ENCODE peak calls at places on chromosomes 3 and 15, in five cellular contexts. D is mesendoderm, N is sigmoid colon, B is psoas muscle, O is thyroid gland. A is an unnamed sample.

GRCh38 chr3:53255775-53256703 is at the start of gene TKT:
- DNase-seq in D (peak; percentile 96), N (peak; percentile 93), B (peak; percentile 91), O (peak; percentile 89), A (peak; percentile 89)

GRCh38 chr15:89794627-89795241 is 18.6 kb downstream of the MESP2 start:
- DNase-seq in D (no peak), N (no peak), B (no peak), O (peak; percentile 44), A (peak; percentile 54)

GRCh38 chr3:65226287-65226686 is 538.5 kb upstream of the ADAMTS9 start:
- DNase-seq in D (no peak), N (no peak), B (no peak), O (no peak), A (no peak)

GRCh38 chr3:31936661-31937060 is 44.4 kb downstream of the OSBPL10 start:
- DNase-seq in D (peak; percentile 88), N (no peak), B (no peak), O (no peak), A (no peak)

GRCh38 chr3:21484323-21485154 is 266.5 kb downstream of the ZNF385D start:
- DNase-seq in D (peak; percentile 95), N (no peak), B (no peak), O (peak; percentile 72), A (peak; percentile 11)

GRCh38 chr3:197151562-197151961 is 121.9 kb upstream of the MELTF start:
- DNase-seq in D (no peak), N (no peak), B (peak; percentile 59), O (peak; percentile 53), A (no peak)

GRCh38 chr3:58369876-58370275 is 37.2 kb downstream of the PXK start:
- DNase-seq in D (no peak), N (no peak), B (no peak), O (no peak), A (no peak)

GRCh38 chr15:22226034-22226790 is 145.9 kb downstream of the OR4M2 start:
- DNase-seq in D (no peak), N (peak; percentile 12), B (no peak), O (no peak), A (no peak)

GRCh38 chr3:127182848-127183714 is 9.8 kb upstream of the PRR23E start:
- DNase-seq in D (peak; percentile 42), N (peak; percentile 40), B (no peak), O (no peak), A (no peak)

GRCh38 chr3:120678331-120678845 is 3.7 kb downstream of the HGD start:
- DNase-seq in D (peak; percentile 74), N (no peak), B (no peak), O (peak; percentile 73), A (peak; percentile 18)

GRCh38 chr15:35256141-35256540 is 171.0 kb upstream of the NANOGP8 start:
- DNase-seq in D (no peak), N (no peak), B (no peak), O (no peak), A (no peak)

GRCh38 chr15:90838066-90838465 is 30.3 kb upstream of the FURIN start:
- DNase-seq in D (no peak), N (no peak), B (no peak), O (no peak), A (no peak)

GRCh38 chr3:42721690-42722089 is 19.1 kb upstream of the HHATL start:
- DNase-seq in D (no peak), N (no peak), B (no peak), O (no peak), A (peak; percentile 29)

GRCh38 chr3:119181765-119182164 is 8.4 kb downstream of the UPK1B start:
- DNase-seq in D (peak; percentile 12), N (no peak), B (no peak), O (no peak), A (no peak)

GRCh38 chr15:51450001-51450400 is 108.5 kb downstream of the GLDN start:
- DNase-seq in D (peak; percentile 85), N (no peak), B (no peak), O (no peak), A (no peak)

GRCh38 chr15:96122077-96123027 is 208.1 kb upstream of the NR2F2 start:
- DNase-seq in D (no peak), N (no peak), B (no peak), O (no peak), A (no peak)

GRCh38 chr3:115148142-115148790 is 1.2 kb upstream of the ZBTB20 start:
- DNase-seq in D (no peak), N (no peak), B (no peak), O (no peak), A (no peak)

GRCh38 chr15:89317188-89317720 is 17.4 kb downstream of the POLG start:
- DNase-seq in D (no peak), N (no peak), B (no peak), O (no peak), A (no peak)

GRCh38 chr15:32715276-32715675 is 2.5 kb upstream of the GREM1 start:
- DNase-seq in D (no peak), N (no peak), B (no peak), O (no peak), A (no peak)

GRCh38 chr15:74420193-74420905 is 13.4 kb downstream of the SEMA7A start:
- DNase-seq in D (no peak), N (no peak), B (no peak), O (no peak), A (no peak)

GRCh38 chr3:69671082-69671952 is 67.9 kb upstream of the MITF start:
- DNase-seq in D (peak; percentile 34), N (no peak), B (no peak), O (peak; percentile 15), A (no peak)

GRCh38 chr15:90358124-90359033 is 6.3 kb downstream of the ZNF774 start:
- DNase-seq in D (peak; percentile 31), N (no peak), B (no peak), O (no peak), A (no peak)

GRCh38 chr3:10994311-10994710 is 1.8 kb downstream of the SLC6A1 start:
- DNase-seq in D (no peak), N (no peak), B (no peak), O (no peak), A (no peak)
- H3K27ac ChIP-seq in D (no peak overlapping the region), N (no peak overlapping the region), B (no peak overlapping the region), O (no peak overlapping the region), A (no peak overlapping the region)

GRCh38 chr3:64151335-64151871 is 73.9 kb downstream of the PRICKLE2 start:
- DNase-seq in D (no peak), N (no peak), B (no peak), O (peak; percentile 39), A (no peak)

GRCh38 chr3:64149886-64150285 is 75.4 kb downstream of the PRICKLE2 start:
- DNase-seq in D (no peak), N (no peak), B (no peak), O (no peak), A (peak; percentile 30)

GRCh38 chr3:64148955-64149653 is 76.2 kb downstream of the PRICKLE2 start:
- DNase-seq in D (no peak), N (no peak), B (no peak), O (no peak), A (no peak)

GRCh38 chr3:64152100-64152499 is 73.2 kb downstream of the PRICKLE2 start:
- DNase-seq in D (no peak), N (peak; percentile 86), B (no peak), O (peak; percentile 60), A (no peak)

DNA sequence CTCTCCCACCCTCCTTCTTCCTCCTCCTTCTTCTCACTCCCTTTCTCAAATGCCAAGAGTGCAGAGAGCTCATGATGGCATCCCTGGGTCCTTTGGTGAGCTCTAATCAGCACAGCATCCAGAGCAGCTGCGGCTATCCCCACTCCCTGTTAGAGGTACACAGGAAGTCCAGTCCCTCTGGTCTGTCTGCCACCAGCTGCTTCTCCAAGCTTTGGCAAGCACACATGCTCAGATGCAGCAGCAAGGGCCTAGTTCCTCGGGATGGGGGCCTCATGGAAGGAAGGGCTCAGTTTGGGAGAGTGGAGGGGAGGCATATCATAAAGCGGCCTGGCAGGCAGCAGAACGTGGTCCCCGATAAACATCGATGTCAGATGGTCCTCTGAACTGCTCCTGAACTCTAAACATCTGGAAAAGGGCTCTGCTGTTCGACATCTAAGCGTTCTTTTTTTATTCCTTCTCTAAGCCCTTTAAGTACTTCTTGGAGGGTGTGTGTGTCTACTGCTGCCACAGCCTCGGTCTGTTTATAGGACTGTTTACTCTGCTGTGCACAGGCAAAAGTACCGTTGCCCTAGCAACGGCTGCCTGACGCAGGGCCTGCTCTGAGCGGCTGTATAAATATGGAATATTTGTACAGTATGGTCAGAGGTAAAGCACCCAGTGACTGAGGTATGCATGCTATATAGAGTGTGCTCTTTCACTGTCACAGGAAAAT is 74.6 kb downstream of the PRICKLE2 start:
- DNase-seq in D (no peak), N (peak; percentile 92), B (peak; percentile 59), O (peak; percentile 86), A (peak; percentile 67)
- H3K4me3 ChIP-seq in D (no peak overlapping the region), N (no peak overlapping the region), B (no peak overlapping the region), O (no peak overlapping the region), A (no peak overlapping the region)

GRCh38 chr3:134319894-134320293 is 54.4 kb downstream of the AMOTL2 start:
- DNase-seq in D (no peak), N (no peak), B (no peak), O (no peak), A (no peak)

GRCh38 chr3:134318166-134318565 is 56.1 kb downstream of the AMOTL2 start:
- DNase-seq in D (no peak), N (no peak), B (no peak), O (no peak), A (no peak)

GRCh38 chr3:134317106-134317947 is 56.9 kb downstream of the AMOTL2 start:
- DNase-seq in D (no peak), N (no peak), B (no peak), O (no peak), A (no peak)

GRCh38 chr3:134322286-134322685 is 52.0 kb downstream of the AMOTL2 start:
- DNase-seq in D (no peak), N (no peak), B (no peak), O (no peak), A (no peak)

DNA sequence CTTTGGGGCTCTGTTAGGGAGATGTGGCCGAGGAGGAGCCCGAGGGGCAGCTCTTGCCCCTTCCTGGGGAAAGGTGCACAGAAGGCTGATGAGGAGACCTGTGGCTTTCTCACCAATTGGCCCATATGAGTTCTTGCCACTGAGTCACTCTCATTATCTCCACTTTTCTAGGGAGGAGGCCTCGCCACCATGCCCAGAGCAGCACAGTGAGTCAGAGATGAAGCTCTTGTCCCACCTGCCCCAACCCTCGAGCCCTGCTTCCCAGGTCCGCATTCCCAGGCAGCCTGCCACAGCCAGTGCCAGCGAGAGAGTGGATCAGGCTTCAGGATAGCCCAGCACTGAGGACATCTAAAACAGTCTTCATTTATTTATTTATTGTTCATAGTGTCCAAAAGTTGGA is 53.5 kb downstream of the AMOTL2 start:
- DNase-seq in D (no peak), N (peak; percentile 28), B (peak; percentile 21), O (no peak), A (no peak)
- H3K27ac ChIP-seq in D (no peak overlapping the region), N (no peak overlapping the region), B (no peak overlapping the region), O (no peak overlapping the region), A (no peak overlapping the region)

GRCh38 chr3:141455603-141456327 is 31.1 kb upstream of the RASA2 start:
- DNase-seq in D (peak; percentile 45), N (no peak), B (no peak), O (no peak), A (no peak)
- H3K4me3 ChIP-seq in D (no peak overlapping the region), N (no peak overlapping the region), B (no peak overlapping the region), O (no peak overlapping the region), A (no peak overlapping the region)

GRCh38 chr15:58934521-58934920 is 1.0 kb upstream of the SLTM start:
- DNase-seq in D (no peak), N (no peak), B (no peak), O (no peak), A (no peak)
- H3K27ac ChIP-seq in D (no peak overlapping the region), N (peak overlapping the region; percentile 99), B (peak overlapping the region; percentile 99), O (peak overlapping the region; percentile 97), A (peak overlapping the region; percentile 99)

GRCh38 chr3:111073186-111073585 is 1.6 kb downstream of the NECTIN3 start:
- DNase-seq in D (no peak), N (no peak), B (no peak), O (no peak), A (no peak)
- H3K4me3 ChIP-seq in D (peak overlapping the region; percentile 54), N (peak overlapping the region; percentile 90), B (peak overlapping the region; percentile 91), O (no peak overlapping the region), A (no peak overlapping the region)